ENCODE peak calls at places on chromosomes 11 and 22, in eight cellular contexts. X is transverse colon, C is stomach, Y is sigmoid colon, E is breast epithelium, P is body of pancreas, W is adrenal gland, R is prostate gland. Q is an unnamed sample.

GRCh38 chr22:20724676-20725454 is 49.0 kb upstream of the SERPIND1 start:
- DNase-seq in X (no peak), C (no peak), Y (no peak), E (no peak), P (no peak), W (no peak), R (no peak), Q (no peak)

GRCh38 chr22:17120281-17120680 is 879 bp downstream of the TMEM121B start:
- DNase-seq in X (peak; percentile 34), C (peak; percentile 51), Y (no peak), E (peak; percentile 59), P (peak; percentile 68), W (peak; percentile 60), R (peak; percentile 55), Q (no peak)

GRCh38 chr11:6926208-6927029 is at the start of gene ZNF215:
- DNase-seq in X (peak; percentile 89), C (peak; percentile 56), Y (peak; percentile 85), E (peak; percentile 52), P (peak; percentile 76), W (peak; percentile 56), R (peak; percentile 33), Q (peak; percentile 19)

GRCh38 chr11:110130642-110131238 is 37.5 kb downstream of the ZC3H12C start:
- DNase-seq in X (peak; percentile 14), C (no peak), Y (no peak), E (no peak), P (no peak), W (no peak), R (no peak), Q (no peak)

GRCh38 chr11:121038642-121039409 is 14.9 kb downstream of the TBCEL start:
- DNase-seq in X (no peak), C (no peak), Y (no peak), E (no peak), P (no peak), W (no peak), R (no peak), Q (no peak)

GRCh38 chr22:45964372-45964771 is 12.6 kb downstream of the WNT7B start:
- DNase-seq in X (no peak), C (no peak), Y (no peak), E (no peak), P (no peak), W (no peak), R (no peak), Q (no peak)

GRCh38 chr11:12802418-12803085 is 128.3 kb downstream of the TEAD1 start:
- DNase-seq in X (peak; percentile 84), C (peak; percentile 92), Y (peak; percentile 74), E (peak; percentile 79), P (peak; percentile 93), W (peak; percentile 76), R (peak; percentile 84), Q (no peak)

GRCh38 chr11:84800755-84801346 is 826.3 kb downstream of the DLG2 start:
- DNase-seq in X (no peak), C (no peak), Y (no peak), E (no peak), P (no peak), W (no peak), R (no peak), Q (no peak)

DNA sequence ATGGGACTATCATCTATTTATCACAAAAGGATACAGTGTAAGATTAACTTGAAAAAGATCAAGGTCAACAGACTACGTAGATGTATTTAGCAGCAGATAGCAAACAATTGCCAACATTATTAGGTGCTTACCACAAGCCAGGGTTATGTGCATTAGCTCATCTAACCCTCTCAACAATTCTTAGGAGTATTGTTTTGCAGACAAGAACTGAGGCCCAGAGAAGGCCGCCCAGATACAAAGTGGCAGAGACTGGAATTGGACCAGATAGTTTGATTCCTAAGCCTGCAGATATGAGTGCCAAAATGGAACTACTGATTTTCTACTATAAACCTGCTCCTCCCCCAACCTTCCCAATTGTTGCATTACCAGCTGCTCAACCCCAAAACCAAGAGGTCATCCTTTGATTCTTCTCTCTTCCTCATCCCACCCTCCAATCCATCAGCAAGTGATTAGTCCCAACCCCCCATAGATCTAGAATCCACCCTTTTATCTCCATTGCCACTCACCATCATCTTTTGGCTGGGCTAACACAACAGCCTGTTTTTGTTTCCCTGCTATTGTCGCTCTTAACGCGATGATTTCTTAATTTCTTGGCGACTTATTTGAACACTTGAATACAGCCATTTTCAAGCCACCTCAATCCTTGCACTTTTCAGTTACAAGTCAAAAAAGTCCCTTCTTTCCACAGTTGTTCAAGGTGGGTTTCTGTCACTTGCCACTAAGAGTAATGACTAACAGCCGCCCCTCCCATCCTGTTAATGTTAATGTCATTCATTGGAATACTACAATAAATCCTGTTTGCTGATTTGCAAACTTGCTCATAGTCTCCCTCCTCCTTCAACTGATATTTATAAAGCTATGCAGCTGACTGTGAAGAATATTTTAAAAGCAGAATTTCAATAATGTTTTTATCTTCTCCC is 2.7 kb downstream of the TMEM123 start:
- DNase-seq in X (no peak), C (no peak), Y (no peak), E (no peak), P (no peak), W (peak; percentile 16), R (no peak), Q (no peak)
- TF ChIP-seq POLR2A in X (no peak), C (no peak), Y (no peak), E (no peak), P (no peak), W (no peak), R (no peak), Q (no peak)

GRCh38 chr22:26604368-26604767 is 13.5 kb downstream of the CRYBB1 start:
- DNase-seq in X (no peak), C (no peak), Y (no peak), E (no peak), P (no peak), W (no peak), R (no peak), Q (no peak)
- TF ChIP-seq CTCF in X (no peak), C (no peak), Y (no peak), E (no peak), P (no peak), W (no peak), R (no peak), Q (no peak)

GRCh38 chr11:61966673-61967176 is 709 bp downstream of the FTH1 start:
- DNase-seq in X (no peak), C (no peak), Y (peak; percentile 70), E (peak; percentile 57), P (peak; percentile 33), W (peak; percentile 54), R (no peak), Q (no peak)
- H3K27ac ChIP-seq in X (peak overlapping the region; percentile 100), C (peak overlapping the region; percentile 100), Y (peak overlapping the region; percentile 99), E (peak overlapping the region; percentile 100), P (peak overlapping the region; percentile 99), W (peak overlapping the region; percentile 97), R (peak overlapping the region; percentile 100), Q (peak overlapping the region; percentile 93)

GRCh38 chr22:32588063-32588462 is 113.5 kb downstream of the FBXO7 start:
- DNase-seq in X (no peak), C (no peak), Y (no peak), E (no peak), P (no peak), W (no peak), R (no peak), Q (no peak)

GRCh38 chr22:32591620-32592019 is 117.0 kb downstream of the FBXO7 start:
- DNase-seq in X (no peak), C (no peak), Y (no peak), E (no peak), P (no peak), W (no peak), R (no peak), Q (no peak)

GRCh38 chr22:32587449-32587848 is 112.8 kb downstream of the FBXO7 start:
- DNase-seq in X (no peak), C (no peak), Y (peak; percentile 80), E (no peak), P (peak; percentile 14), W (no peak), R (no peak), Q (peak; percentile 40)

GRCh38 chr22:32590556-32590955 is 115.9 kb downstream of the FBXO7 start:
- DNase-seq in X (no peak), C (no peak), Y (no peak), E (no peak), P (no peak), W (no peak), R (no peak), Q (no peak)

GRCh38 chr22:32589007-32589406 is 114.4 kb downstream of the FBXO7 start:
- DNase-seq in X (no peak), C (no peak), Y (no peak), E (no peak), P (no peak), W (no peak), R (no peak), Q (peak; percentile 20)
- TF ChIP-seq POLR2A in X (no peak), C (no peak), Y (no peak), E (no peak), P (no peak), W (no peak), R (no peak), Q (no peak)

GRCh38 chr11:101759771-101760450 is 154.9 kb upstream of the CEP126 start:
- DNase-seq in X (no peak), C (no peak), Y (no peak), E (no peak), P (no peak), W (no peak), R (no peak), Q (no peak)
- TF ChIP-seq CTCF in X (no peak), C (no peak), Y (no peak), E (no peak), P (no peak), W (no peak), R (no peak), Q (no peak)

GRCh38 chr11:57777969-57778317 is 16.3 kb downstream of the CTNND1 start:
- DNase-seq in X (peak; percentile 79), C (peak; percentile 65), Y (no peak), E (no peak), P (peak; percentile 46), W (no peak), R (peak; percentile 44), Q (no peak)
- H3K27ac ChIP-seq in X (peak overlapping the region; percentile 94), C (peak overlapping the region; percentile 88), Y (peak overlapping the region; percentile 72), E (peak overlapping the region; percentile 92), P (peak overlapping the region; percentile 89), W (peak overlapping the region; percentile 92), R (peak overlapping the region; percentile 87), Q (peak overlapping the region; percentile 68)